ENCODE peak calls at places on chromosomes 6 and 20, in six cellular contexts. G, E, T, N, U and I are unnamed samples.

GRCh38 chr20:6566821-6567220 is 200.7 kb upstream of the BMP2 start:
- DNase-seq in G (peak), E (no peak), T (no peak), N (peak), U (no peak), I (peak)

GRCh38 chr6:146909376-146909775 is 294.8 kb upstream of the STXBP5 start:
- DNase-seq in G (no peak), E (no peak), T (no peak), N (no peak), U (no peak), I (no peak)

GRCh38 chr6:157514659-157515496 is 133.9 kb downstream of the ZDHHC14 start:
- DNase-seq in G (peak), E (no peak), T (no peak), N (peak), U (no peak), I (peak)

GRCh38 chr6:150200428-150201105 is 57.7 kb downstream of the PPP1R14C start:
- DNase-seq in G (no peak), E (no peak), T (no peak), N (no peak), U (no peak), I (no peak)

GRCh38 chr20:20002101-20002998 is 14.8 kb upstream of the NAA20 start:
- DNase-seq in G (peak), E (no peak), T (no peak), N (no peak), U (no peak), I (no peak)

GRCh38 chr6:167910007-167910406 is 83.3 kb downstream of the AFDN start:
- DNase-seq in G (no peak), E (no peak), T (no peak), N (no peak), U (no peak), I (no peak)

GRCh38 chr20:34971873-34972235 is 16.2 kb downstream of the MYH7B start:
- DNase-seq in G (no peak), E (no peak), T (no peak), N (no peak), U (no peak), I (no peak)

GRCh38 chr20:47620808-47621805 is 119.4 kb downstream of the NCOA3 start:
- DNase-seq in G (peak), E (no peak), T (peak), N (peak), U (no peak), I (peak)

GRCh38 chr20:1105599-1106194 is 12.7 kb upstream of the PSMF1 start:
- DNase-seq in G (no peak), E (no peak), T (no peak), N (no peak), U (no peak), I (no peak)

GRCh38 chr6:131430531-131430930 is 142.5 kb upstream of the ARG1 start:
- DNase-seq in G (no peak), E (no peak), T (no peak), N (no peak), U (no peak), I (no peak)
- H4K91ac ChIP-seq in G (no peak), E (no peak), T (no peak), N (no peak), U (no peak), I (no peak)

GRCh38 chr20:37333130-37333847 is 12.7 kb upstream of the SRC start:
- DNase-seq in G (no peak), E (no peak), T (no peak), N (no peak), U (no peak), I (no peak)

GRCh38 chr20:37333848-37334318 is 12.1 kb upstream of the SRC start:
- DNase-seq in G (no peak), E (no peak), T (no peak), N (no peak), U (no peak), I (no peak)

GRCh38 chr20:37329481-37330165 is 16.3 kb upstream of the SRC start:
- DNase-seq in G (no peak), E (peak), T (no peak), N (no peak), U (no peak), I (no peak)

GRCh38 chr20:37330316-37330715 is 15.6 kb upstream of the SRC start:
- DNase-seq in G (no peak), E (no peak), T (no peak), N (no peak), U (no peak), I (no peak)

DNA sequence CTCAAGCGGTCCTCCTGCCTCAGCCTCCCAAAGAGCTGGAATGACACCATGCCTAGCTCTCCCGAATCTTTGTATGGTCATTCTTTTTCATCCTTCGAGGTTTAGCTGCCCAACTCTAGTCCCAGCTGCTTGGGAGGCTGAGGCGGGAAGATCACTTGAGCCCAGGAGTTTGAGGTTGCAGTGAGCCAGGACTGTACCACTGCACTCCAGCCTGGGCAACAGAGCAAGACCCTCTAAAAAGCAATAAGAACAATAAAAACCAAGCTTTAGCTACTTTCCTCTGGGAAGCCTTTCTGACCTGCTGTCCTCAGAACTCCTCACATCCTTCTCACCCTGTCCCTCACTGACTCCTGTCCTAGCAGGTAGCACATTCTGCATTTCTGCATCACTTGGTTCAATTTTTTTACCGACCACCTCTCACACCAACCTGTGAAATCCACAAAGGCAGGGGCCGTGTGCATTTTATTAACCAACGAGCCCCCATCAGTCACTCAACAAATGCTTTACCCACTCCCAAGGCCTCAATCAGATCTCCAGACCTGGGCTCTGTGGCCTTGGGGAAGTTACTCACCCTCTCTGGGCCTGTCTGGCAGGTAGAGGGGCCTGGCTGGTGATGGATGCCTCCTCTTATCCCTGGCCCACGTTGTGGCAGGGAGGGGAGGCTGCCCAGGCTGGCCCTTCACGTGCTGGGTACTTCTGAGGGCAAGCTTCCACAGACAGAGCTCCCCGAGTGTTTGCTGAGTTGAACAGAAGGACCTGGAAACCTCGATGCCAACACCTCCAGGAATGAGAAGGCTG is 14.7 kb upstream of the SRC start:
- DNase-seq in G (no peak), E (no peak), T (no peak), N (no peak), U (no peak), I (no peak)
- H2AK5ac ChIP-seq in G (no peak), E (no peak), T (peak), N (no peak), U (peak), I (peak)

GRCh38 chr6:117920493-117920845 is 13.4 kb downstream of the SLC35F1 start:
- DNase-seq in G (no peak), E (no peak), T (no peak), N (no peak), U (no peak), I (no peak)
- H3K9ac ChIP-seq in G (no peak), E (no peak), T (peak), N (no peak), U (peak), I (no peak)

GRCh38 chr20:13220194-13220856 is 749 bp upstream of the ISM1 start:
- DNase-seq in G (peak), E (peak), T (peak), N (peak), U (peak), I (no peak)

GRCh38 chr20:13222319-13222716 is 1.2 kb downstream of the ISM1 start:
- DNase-seq in G (no peak), E (no peak), T (no peak), N (no peak), U (peak), I (no peak)

GRCh38 chr20:13221313-13221672 is 219 bp downstream of the ISM1 start:
- DNase-seq in G (no peak), E (no peak), T (no peak), N (no peak), U (no peak), I (no peak)

GRCh38 chr20:13220857-13221297 is at the start of gene ISM1:
- DNase-seq in G (no peak), E (peak), T (peak), N (peak), U (peak), I (peak)

GRCh38 chr20:13221673-13222318 is 722 bp downstream of the ISM1 start:
- DNase-seq in G (peak), E (peak), T (peak), N (peak), U (peak), I (peak)
- H4K91ac ChIP-seq in G (no peak), E (no peak), T (no peak), N (no peak), U (no peak), I (no peak)

DNA sequence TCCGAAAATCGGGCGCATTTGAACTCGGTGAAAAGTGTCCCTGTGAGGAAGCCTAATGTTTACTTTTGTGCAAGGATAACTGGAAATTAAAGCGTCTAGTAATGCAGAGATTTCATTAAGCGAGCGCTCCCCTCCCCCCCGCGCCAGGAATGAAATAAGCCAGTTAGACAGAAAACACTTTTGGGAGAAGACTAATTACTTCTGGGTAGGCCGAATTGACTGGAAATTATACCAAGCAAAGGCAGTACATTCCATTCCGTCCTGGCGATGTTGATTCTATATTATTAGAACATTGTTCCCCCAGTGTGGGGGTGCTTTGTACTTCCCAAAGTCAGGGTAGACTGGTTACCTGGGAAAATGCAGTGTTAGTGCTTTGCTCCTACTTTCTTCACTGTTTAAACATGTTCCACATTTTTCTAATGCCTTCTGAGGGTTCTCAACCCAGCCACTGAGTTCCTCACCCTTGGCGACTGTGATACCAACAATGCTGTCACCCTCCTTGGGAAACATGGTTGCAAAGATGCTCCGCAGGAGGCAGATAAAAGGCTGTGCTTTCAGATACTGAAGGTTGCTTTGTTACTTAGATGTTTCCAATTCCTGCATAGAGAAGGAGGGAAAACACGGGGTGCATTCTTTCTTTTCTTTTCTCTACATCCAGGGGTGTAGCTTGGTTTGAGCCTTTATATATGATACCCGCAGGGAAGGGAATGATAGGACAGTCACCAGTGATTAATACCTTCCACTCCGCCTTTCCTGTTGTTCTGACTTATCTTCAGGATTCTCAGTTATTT is 2.6 kb downstream of the GJA1 start:
- DNase-seq in G (peak), E (peak), T (no peak), N (peak), U (no peak), I (peak)
- H2AK5ac ChIP-seq in G (peak), E (no peak), T (no peak), N (no peak), U (peak), I (no peak)

GRCh38 chr6:33759887-33760629 is 13.4 kb upstream of the IP6K3 start:
- DNase-seq in G (no peak), E (no peak), T (no peak), N (no peak), U (no peak), I (no peak)
- H3K9ac ChIP-seq in G (no peak), E (no peak), T (no peak), N (no peak), U (no peak), I (no peak)

GRCh38 chr6:6932341-6932740 is 175.4 kb upstream of the RREB1 start:
- DNase-seq in G (no peak), E (no peak), T (no peak), N (no peak), U (no peak), I (no peak)
- H4K91ac ChIP-seq in G (no peak), E (no peak), T (no peak), N (no peak), U (no peak), I (no peak)

GRCh38 chr6:34249469-34250370 is 914 bp upstream of the SMIM29 start:
- DNase-seq in G (no peak), E (no peak), T (no peak), N (no peak), U (no peak), I (no peak)

GRCh38 chr6:34247481-34248197 is 1.2 kb downstream of the SMIM29 start:
- DNase-seq in G (no peak), E (peak), T (no peak), N (no peak), U (peak), I (no peak)

GRCh38 chr6:34248198-34248726 is 544 bp downstream of the SMIM29 start:
- DNase-seq in G (peak), E (peak), T (no peak), N (peak), U (peak), I (peak)

GRCh38 chr6:34246563-34247391 is 2.0 kb downstream of the SMIM29 start:
- DNase-seq in G (peak), E (peak), T (no peak), N (peak), U (peak), I (peak)

DNA sequence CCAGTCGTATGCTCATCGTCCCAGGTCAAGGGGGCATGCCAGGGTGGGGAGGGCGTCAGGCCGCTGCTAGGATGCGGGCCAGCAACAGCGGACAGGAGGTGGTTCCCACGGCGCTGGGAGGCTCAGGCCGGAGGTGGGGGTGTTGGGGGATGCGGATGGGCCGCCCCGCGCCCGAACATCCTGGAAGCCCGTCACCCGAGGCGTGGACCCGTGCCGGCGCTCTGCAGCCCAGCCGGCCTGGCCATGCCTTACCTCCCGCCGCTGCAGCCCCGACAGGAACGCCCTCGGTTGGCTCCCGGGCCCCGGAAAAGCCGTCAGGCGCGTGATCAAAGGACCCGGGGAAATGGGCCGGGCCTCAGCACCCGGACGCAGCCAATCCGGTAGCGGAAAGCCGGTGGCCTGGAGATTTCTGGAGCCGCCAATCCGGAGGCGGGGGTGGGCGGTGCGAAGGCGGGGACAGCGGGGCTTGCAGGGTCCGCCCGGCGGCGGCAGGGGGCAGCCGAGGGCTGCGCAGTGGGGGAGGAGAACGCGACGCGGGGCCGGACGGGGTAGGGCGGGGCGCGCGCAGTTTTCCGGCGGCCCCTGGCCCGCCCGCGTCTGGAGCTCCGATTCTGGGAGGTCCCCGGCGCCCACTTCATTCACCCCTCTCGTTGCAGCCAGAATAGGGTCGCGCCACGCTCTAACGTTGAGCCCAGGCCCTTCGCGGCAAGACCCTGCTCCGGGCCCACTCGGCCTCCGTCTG is at the start of gene SMIM29:
- DNase-seq in G (peak), E (peak), T (peak), N (peak), U (peak), I (peak)
- H2AK5ac ChIP-seq in G (peak), E (no peak), T (peak), N (peak), U (peak), I (peak)

GRCh38 chr6:151276112-151276745 is 36.5 kb downstream of the AKAP12 start:
- DNase-seq in G (peak), E (no peak), T (no peak), N (peak), U (no peak), I (peak)
- H3K9ac ChIP-seq in G (no peak), E (no peak), T (no peak), N (peak), U (no peak), I (no peak)